ENCODE peak calls at places on chromosomes 12 and 14, in five cellular contexts. A is choroid plexus epithelial cell, N is fibroblast of mammary gland, J is H9, O is MM.1S. X is an unnamed sample.

GRCh38 chr14:104284636-104285482 is 146.5 kb downstream of the KIF26A start:
- DNase-seq in A (no peak), N (no peak), J (peak), O (no peak), X (no peak)

GRCh38 chr12:30843211-30843610 is 83.3 kb upstream of the TSPAN11 start:
- DNase-seq in A (no peak), N (no peak), J (peak), O (no peak), X (no peak)

GRCh38 chr12:76909290-76909689 is 30.5 kb upstream of the CSRP2 start:
- DNase-seq in A (no peak), N (no peak), J (peak), O (no peak), X (no peak)

GRCh38 chr12:97984456-97984855 is 521.9 kb downstream of the RMST start:
- DNase-seq in A (no peak), N (no peak), J (no peak), O (no peak), X (no peak)

GRCh38 chr12:51951843-51952722 is 584 bp downstream of the ACVR1B start:
- DNase-seq in A (no peak), N (no peak), J (peak), O (no peak), X (peak)

GRCh38 chr14:99408286-99408970 is 72.2 kb downstream of the SETD3 start:
- DNase-seq in A (no peak), N (no peak), J (no peak), O (no peak), X (no peak)

GRCh38 chr12:116718578-116719454 is 19.1 kb downstream of the SPRING1 start:
- DNase-seq in A (peak), N (peak), J (no peak), O (no peak), X (no peak)

GRCh38 chr12:131642101-131642540 is 68.8 kb upstream of the SFSWAP start:
- DNase-seq in A (no peak), N (no peak), J (peak), O (peak), X (peak)

GRCh38 chr12:90449611-90450010 is 505.4 kb downstream of the CCER1 start:
- DNase-seq in A (peak), N (peak), J (no peak), O (no peak), X (no peak)

DNA sequence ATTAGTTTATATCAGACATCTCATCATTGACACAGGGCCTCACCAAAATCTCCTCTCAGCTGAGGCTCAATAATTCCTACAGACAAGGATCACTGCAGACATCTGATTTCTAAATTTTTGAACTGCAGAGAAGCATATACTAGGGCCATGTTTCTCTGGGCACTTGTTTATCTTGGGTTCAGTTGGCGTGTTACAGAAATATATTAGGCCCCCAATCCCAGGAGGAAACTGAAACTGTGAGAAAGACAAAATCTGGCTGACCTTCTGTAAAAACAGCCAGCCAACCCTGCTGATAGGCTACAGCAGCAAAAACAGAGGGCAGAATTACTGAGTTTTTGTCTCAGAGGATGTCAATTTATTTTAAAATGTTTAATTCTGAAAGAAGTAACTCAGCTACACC is 634.6 kb downstream of the ETNK1 start:
- DNase-seq in A (no peak), N (no peak), J (no peak), O (no peak), X (no peak)
- TF ChIP-seq CTCF in A (no peak), N (no peak), J (no peak), O (no peak), X (no peak)

GRCh38 chr12:14384783-14385638 is 19.5 kb downstream of the ATF7IP start:
- DNase-seq in A (peak), N (peak), J (peak), O (peak), X (peak)
- TF ChIP-seq CTCF in A (no peak), N (no peak), J (no peak), O (no peak), X (no peak)

GRCh38 chr12:64883264-64884163 is 59.1 kb downstream of the TBC1D30 start:
- DNase-seq in A (no peak), N (no peak), J (peak), O (no peak), X (no peak)
- TF ChIP-seq CTCF in A (peak), N (peak), J (peak), O (no peak), X (no peak)

GRCh38 chr14:34113991-34114390 is 163.1 kb upstream of the EGLN3 start:
- DNase-seq in A (no peak), N (no peak), J (no peak), O (no peak), X (no peak)

GRCh38 chr14:34110531-34110930 is 159.7 kb upstream of the EGLN3 start:
- DNase-seq in A (no peak), N (no peak), J (no peak), O (no peak), X (no peak)

GRCh38 chr14:34113051-34113511 is 162.2 kb upstream of the EGLN3 start:
- DNase-seq in A (peak), N (peak), J (no peak), O (no peak), X (no peak)

GRCh38 chr14:34111505-34111904 is 160.6 kb upstream of the EGLN3 start:
- DNase-seq in A (no peak), N (no peak), J (no peak), O (no peak), X (no peak)

GRCh38 chr14:34111933-34112332 is 161.1 kb upstream of the EGLN3 start:
- DNase-seq in A (no peak), N (no peak), J (peak), O (no peak), X (no peak)
- TF ChIP-seq CTCF in A (peak), N (peak), J (peak), O (no peak), X (no peak)

GRCh38 chr12:19402743-19403400 is 36.4 kb upstream of the AEBP2 start:
- DNase-seq in A (peak), N (no peak), J (no peak), O (no peak), X (no peak)
- TF ChIP-seq CTCF in A (no peak), N (no peak), J (no peak), O (no peak), X (no peak)

DNA sequence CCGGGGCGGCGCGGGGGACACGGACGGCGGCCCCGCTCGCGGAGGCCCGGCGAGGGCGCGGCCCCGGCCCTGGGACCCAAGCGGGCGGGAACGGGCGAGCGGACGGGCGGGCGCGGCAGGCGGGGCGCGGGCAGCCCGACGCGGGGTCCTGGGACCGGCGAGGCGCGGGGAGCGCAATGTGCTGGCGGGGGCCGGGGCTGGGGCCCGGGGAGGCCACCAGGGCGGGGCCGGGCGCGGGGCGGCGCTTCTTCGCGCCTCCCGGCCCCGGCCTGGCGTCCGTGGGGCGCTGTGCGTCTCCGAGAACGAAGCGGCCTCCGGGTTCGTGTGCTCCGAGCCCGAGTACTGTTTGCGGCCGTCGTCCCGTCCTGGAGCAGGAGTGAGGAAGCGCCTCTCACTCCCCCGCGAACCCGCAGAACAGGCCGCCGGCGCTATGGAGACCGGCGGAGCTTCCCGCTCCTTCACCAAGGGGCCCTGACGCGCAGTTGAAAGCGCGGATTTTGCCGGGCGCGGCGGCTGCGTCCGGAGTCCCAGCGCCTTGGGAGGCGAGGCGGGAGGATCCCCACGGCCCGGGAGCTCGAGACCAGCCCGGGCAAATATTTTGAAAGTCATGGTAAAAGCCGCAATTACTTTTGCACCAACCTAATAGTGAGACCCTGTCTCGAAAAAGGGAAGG is 415 bp upstream of the ANKLE2 start:
- DNase-seq in A (peak), N (peak), J (peak), O (peak), X (peak)
- TF ChIP-seq CTCF in A (peak), N (no peak), J (peak), O (no peak), X (no peak)

GRCh38 chr12:29086325-29087271 is 62.5 kb upstream of the FAR2 start:
- DNase-seq in A (no peak), N (no peak), J (no peak), O (no peak), X (no peak)

DNA sequence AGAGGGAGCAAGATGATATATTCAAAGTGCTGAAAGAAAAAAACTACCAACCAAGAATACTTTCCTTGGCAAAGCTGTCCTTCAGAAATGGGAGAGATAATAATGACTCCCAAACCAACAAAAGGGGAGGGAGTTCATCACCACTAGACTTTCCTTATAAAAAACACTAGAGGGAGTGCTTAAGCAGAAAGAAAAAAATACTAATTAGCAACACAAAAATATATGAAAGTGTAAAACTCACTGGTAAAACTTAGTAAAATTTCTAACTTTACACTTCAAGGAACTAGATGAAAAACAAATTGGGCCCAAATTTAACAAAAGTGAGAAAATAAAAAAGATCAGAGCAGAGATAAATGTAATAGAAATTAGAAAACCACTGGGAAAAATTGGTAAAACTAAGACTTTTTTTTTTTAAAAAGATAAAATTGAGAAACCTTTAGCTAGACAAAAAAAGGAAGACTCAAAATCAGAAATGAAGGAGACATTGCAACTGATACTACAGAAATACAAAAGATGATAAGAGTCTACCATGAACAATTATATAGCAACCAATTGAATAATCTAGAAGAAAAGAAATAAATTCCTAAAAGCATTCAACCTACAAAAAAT is 60.4 kb upstream of the FAR2 start:
- DNase-seq in A (peak), N (peak), J (no peak), O (peak), X (no peak)
- TF ChIP-seq CTCF in A (peak), N (peak), J (peak), O (peak), X (peak)

GRCh38 chr12:67651380-67651695 is 2.8 kb downstream of the DYRK2 start:
- DNase-seq in A (peak), N (peak), J (no peak), O (peak), X (peak)
- TF ChIP-seq CTCF in A (peak), N (peak), J (peak), O (peak), X (no peak)

X was measured in activated CD8-positive, alpha-beta T cell treated with anti-CD3 and anti-CD28 coated beads for 36 hours.